ENCODE peak calls at places on chromosomes 3 and 15, in nine cellular contexts. D is Peyer's patch; W is left lung; C is heart right ventricle; P is adrenal gland; S is IMR-90; U is effector memory CD4-positive, alpha-beta T cell; I is GM23338; B is bronchial epithelial cell. M is an unnamed sample. For H3K36me3 and H3K27me3, the result is how much of the 10 kb centered on the place peaks cover.

GRCh38 chr3:195154793-195155535 is 116.0 kb downstream of the XXYLT1 start:
- DNase-seq in D (peak), W (peak), C (peak), P (peak), S (peak), U (no peak), I (peak), B (peak), M (peak)

GRCh38 chr3:120678331-120678845 is 3.7 kb downstream of the HGD start:
- DNase-seq in D (no peak), W (peak), C (no peak), P (peak), S (peak), U (no peak), I (peak), B (peak), M (peak)

GRCh38 chr3:113728661-113729060 is 17.4 kb downstream of the NAA50 start:
- DNase-seq in D (no peak), W (no peak), C (no peak), P (no peak), S (no peak), U (no peak), I (no peak), B (no peak), M (no peak)

GRCh38 chr3:195768414-195768813 is 43.3 kb downstream of the MUC4 start:
- DNase-seq in D (no peak), W (no peak), C (no peak), P (no peak), S (no peak), U (no peak), I (no peak), B (no peak), M (peak)

GRCh38 chr3:61030469-61031035 is 220.7 kb downstream of the FHIT start:
- DNase-seq in D (no peak), W (no peak), C (no peak), P (no peak), S (no peak), U (no peak), I (no peak), B (no peak), M (no peak)

GRCh38 chr3:128736598-128736997 is 10.6 kb downstream of the RAB7A start:
- DNase-seq in D (no peak), W (no peak), C (no peak), P (no peak), S (peak), U (no peak), I (no peak), B (peak), M (no peak)

GRCh38 chr15:89776274-89777072 is at the start of gene MESP2:
- DNase-seq in D (peak), W (peak), C (peak), P (peak), S (peak), U (peak), I (peak), B (peak), M (peak)

GRCh38 chr3:45969953-45970352 is 25.7 kb downstream of the FYCO1 start:
- DNase-seq in D (no peak), W (no peak), C (no peak), P (no peak), S (no peak), U (no peak), I (no peak), B (no peak), M (no peak)

GRCh38 chr15:73433878-73434277 is 9.1 kb upstream of the REC114 start:
- DNase-seq in D (no peak), W (no peak), C (no peak), P (no peak), S (no peak), U (no peak), I (no peak), B (no peak), M (no peak)

GRCh38 chr3:129441782-129442181 is 1.8 kb downstream of the IFT122 start:
- DNase-seq in D (no peak), W (no peak), C (no peak), P (no peak), S (peak), U (no peak), I (no peak), B (no peak), M (peak)

GRCh38 chr3:123286308-123287023 is 84.7 kb downstream of the SEC22A start:
- DNase-seq in D (no peak), W (no peak), C (no peak), P (peak), S (peak), U (no peak), I (peak), B (peak), M (peak)

GRCh38 chr3:41598804-41599481 is 363.0 kb downstream of the ULK4 start:
- DNase-seq in D (no peak), W (no peak), C (no peak), P (no peak), S (peak), U (no peak), I (no peak), B (no peak), M (no peak)

DNA sequence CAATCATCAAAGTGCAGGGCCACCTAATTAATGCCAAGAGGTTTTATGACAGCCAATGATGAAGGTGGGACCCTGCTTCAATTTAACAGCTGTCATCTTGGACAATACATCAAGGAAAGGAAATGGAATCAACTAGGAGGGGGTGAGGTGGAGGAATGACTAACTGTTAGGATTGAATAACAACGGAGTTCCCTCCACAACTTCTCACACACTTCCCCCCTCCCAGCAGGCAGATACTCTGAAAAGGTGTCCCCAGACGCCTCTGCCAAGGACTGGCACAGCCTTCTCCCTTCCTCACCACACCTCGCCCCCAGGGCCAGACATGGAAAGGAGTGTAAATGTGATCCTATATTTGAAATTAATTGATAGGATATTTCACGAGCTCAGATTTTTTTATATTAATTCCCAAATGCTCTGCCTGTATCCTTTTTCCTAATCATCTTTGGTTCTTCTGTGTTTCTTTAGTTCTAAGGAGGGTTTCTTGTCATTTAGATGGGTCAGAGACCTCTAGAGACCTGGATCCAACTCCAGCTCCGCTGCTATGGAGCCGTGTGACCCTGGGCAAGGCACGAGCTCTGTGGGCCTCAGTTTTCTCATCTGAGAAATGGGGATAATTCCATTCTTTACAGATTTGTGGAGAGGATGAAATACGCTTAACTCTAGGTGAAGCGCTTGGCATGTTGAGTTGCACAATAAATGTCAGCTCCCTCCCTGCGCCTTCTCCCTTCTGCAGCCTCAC is 1.1 kb downstream of the DCLK3 start:
- DNase-seq in D (no peak), W (no peak), C (no peak), P (no peak), S (no peak), U (no peak), I (peak), B (peak), M (peak)
- H3K4me3 ChIP-seq in D (no peak), W (no peak), C (peak), P (no peak), S (no peak), U (no peak), I (peak), B (no peak), M (peak)

DNA sequence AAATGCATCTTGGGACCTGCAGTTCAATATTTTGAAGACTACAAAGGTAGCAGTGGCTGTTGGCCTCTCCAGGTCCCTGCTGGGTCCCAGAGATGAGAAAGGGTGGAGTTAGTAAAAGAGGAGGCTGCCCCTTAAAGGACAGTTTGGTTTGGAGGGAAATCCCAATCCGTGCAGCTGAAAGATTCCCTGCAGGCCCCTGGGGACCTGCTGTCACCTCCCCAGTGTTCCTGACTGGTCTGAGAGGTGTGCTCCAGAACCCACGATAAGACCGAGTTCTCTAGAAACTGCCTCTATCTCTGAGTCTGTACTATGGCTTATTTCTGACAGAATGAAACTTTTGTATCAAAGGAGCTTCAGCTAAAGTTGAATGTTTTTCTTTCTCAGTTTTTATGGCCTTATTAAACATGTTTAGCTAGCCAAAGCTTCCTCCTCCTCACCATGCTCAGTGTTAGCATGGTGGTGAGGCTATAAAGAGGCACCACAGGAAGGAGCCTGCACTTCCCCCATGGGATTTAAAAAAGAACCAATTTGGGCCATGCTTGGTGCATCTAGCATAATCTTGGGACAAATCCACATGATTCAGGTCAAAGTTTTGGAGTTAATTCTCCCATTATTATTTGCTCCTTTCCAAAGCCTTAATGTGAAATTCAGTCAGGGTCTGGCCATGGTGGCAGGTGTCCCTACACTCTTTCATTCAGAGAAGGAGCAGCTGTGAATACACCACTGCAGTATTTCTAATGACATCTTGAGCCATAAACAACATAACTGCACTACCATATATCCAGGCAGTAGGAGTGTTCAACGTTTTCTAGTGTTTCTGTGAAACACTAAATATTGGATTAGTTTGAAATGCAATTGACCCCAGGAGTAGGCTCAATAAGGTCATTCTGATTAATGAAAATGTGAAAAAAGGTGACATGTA is 74.4 kb downstream of the ATP1B3 start:
- DNase-seq in D (no peak), W (no peak), C (no peak), P (no peak), S (no peak), U (no peak), I (no peak), B (no peak), M (no peak)
- H3K36me3 ChIP-seq in D (under half), W (under half), C (under half), P (under half), S (under half), U (under half), I (under half), B (under half), M (under half)

DNA sequence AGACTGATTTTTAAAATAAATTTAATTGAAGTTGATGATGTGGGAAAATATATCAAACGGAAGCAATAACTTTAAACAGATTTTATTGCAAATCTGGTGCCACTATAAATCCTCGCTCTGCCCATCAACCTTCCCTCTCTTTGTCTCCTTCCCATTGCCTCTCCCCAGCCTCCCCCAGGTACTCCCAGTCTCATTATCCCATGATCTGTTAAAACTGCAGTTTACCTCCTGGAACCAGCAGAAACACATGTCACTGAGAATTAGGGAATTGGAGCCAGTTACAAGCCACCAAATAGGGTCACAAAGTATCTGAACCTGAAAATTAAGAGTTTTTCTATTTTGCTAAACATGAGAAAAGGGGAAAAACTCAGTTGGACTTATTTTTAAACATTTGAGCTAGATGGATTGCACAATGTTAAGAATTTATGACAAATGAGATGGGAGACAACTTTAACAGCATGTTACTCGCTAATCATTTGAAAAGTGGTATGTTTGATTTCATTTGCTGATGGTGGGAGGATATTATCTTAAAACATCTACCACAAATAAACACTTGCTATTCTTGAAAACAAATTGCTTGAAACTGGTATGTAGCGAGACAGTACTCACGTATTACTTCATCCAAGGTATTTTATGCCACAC is 2.4 kb downstream of the PLCH1 start:
- DNase-seq in D (no peak), W (no peak), C (no peak), P (no peak), S (no peak), U (no peak), I (no peak), B (no peak), M (no peak)
- H3K27me3 ChIP-seq in D (under half), W (half or more), C (under half), P (under half), S (under half), U (under half), I (under half), B (under half), M (under half)

GRCh38 chr15:47364671-47365141 is 352.6 kb upstream of the SEMA6D start:
- DNase-seq in D (no peak), W (no peak), C (no peak), P (no peak), S (no peak), U (no peak), I (no peak), B (no peak), M (no peak)
- H3K4me3 ChIP-seq in D (no peak), W (no peak), C (no peak), P (no peak), S (no peak), U (no peak), I (no peak), B (no peak), M (no peak)

GRCh38 chr3:197953325-197953724 is 3.3 kb downstream of the RPL35A start:
- DNase-seq in D (no peak), W (no peak), C (no peak), P (no peak), S (no peak), U (no peak), I (no peak), B (no peak), M (no peak)
- H3K36me3 ChIP-seq in D (under half), W (under half), C (half or more), P (half or more), S (under half), U (under half), I (half or more), B (under half), M (under half)

GRCh38 chr3:99953596-99953995 is 135.9 kb downstream of the CMSS1 start:
- DNase-seq in D (no peak), W (no peak), C (no peak), P (no peak), S (no peak), U (no peak), I (no peak), B (no peak), M (no peak)
- H3K27me3 ChIP-seq in D (under half), W (under half), C (under half), P (under half), S (under half), U (under half), I (under half), B (under half), M (under half)

GRCh38 chr3:131072845-131073244 is 46.2 kb downstream of the NEK11 start:
- DNase-seq in D (no peak), W (no peak), C (no peak), P (no peak), S (peak), U (no peak), I (no peak), B (no peak), M (no peak)
- H3K4me3 ChIP-seq in D (no peak), W (no peak), C (no peak), P (no peak), S (no peak), U (no peak), I (no peak), B (no peak), M (no peak)